ENCODE peak calls at places on chromosomes 2 and 18, in seven cellular contexts. One of them, this sample, is unnamed.

GRCh38 chr2:109516445-109517117 is 97.2 kb downstream of the SEPTIN10 start:
- DNase-seq in ELR: peak; percentile 66
- DNase-seq in BJ: no peak
- DNase-seq in amniotic stem cell: no peak
- DNase-seq in endodermal cell: peak; percentile 96
- DNase-seq in NCI-H1105: no peak
- DNase-seq in T-helper 9 cell: no peak
- DNase-seq in this sample: no peak

GRCh38 chr2:233209117-233209977 is 42.1 kb upstream of the ATG16L1 start:
- DNase-seq in ELR: peak; percentile 49
- DNase-seq in BJ: no peak
- DNase-seq in amniotic stem cell: no peak
- DNase-seq in endodermal cell: peak; percentile 89
- DNase-seq in NCI-H1105: no peak
- DNase-seq in T-helper 9 cell: no peak
- DNase-seq in this sample: no peak

GRCh38 chr2:166764216-166764615 is 124.1 kb upstream of the XIRP2 start:
- DNase-seq in ELR: peak; percentile 2
- DNase-seq in BJ: no peak
- DNase-seq in amniotic stem cell: no peak
- DNase-seq in endodermal cell: no peak
- DNase-seq in NCI-H1105: no peak
- DNase-seq in T-helper 9 cell: no peak
- DNase-seq in this sample: no peak

GRCh38 chr2:126657636-126658315 is 1.8 kb downstream of the GYPC start:
- DNase-seq in ELR: peak; percentile 98
- DNase-seq in BJ: peak; percentile 95
- DNase-seq in amniotic stem cell: peak; percentile 85
- DNase-seq in endodermal cell: peak; percentile 88
- DNase-seq in NCI-H1105: no peak
- DNase-seq in T-helper 9 cell: peak; percentile 56
- DNase-seq in this sample: peak; percentile 69

GRCh38 chr18:35592298-35592697 is 10.8 kb downstream of the GALNT1 start:
- DNase-seq in ELR: no peak
- DNase-seq in BJ: no peak
- DNase-seq in amniotic stem cell: no peak
- DNase-seq in endodermal cell: no peak
- DNase-seq in NCI-H1105: no peak
- DNase-seq in T-helper 9 cell: no peak
- DNase-seq in this sample: no peak

GRCh38 chr2:96913398-96914202 is 43.7 kb upstream of the SEMA4C start:
- DNase-seq in ELR: no peak
- DNase-seq in BJ: no peak
- DNase-seq in amniotic stem cell: no peak
- DNase-seq in endodermal cell: no peak
- DNase-seq in NCI-H1105: no peak
- DNase-seq in T-helper 9 cell: peak; percentile 33
- DNase-seq in this sample: peak; percentile 29

GRCh38 chr2:7860693-7861092 is 821.2 kb upstream of the ID2 start:
- DNase-seq in ELR: no peak
- DNase-seq in BJ: no peak
- DNase-seq in amniotic stem cell: no peak
- DNase-seq in endodermal cell: peak; percentile 26
- DNase-seq in NCI-H1105: no peak
- DNase-seq in T-helper 9 cell: no peak
- DNase-seq in this sample: no peak

GRCh38 chr2:45406626-45407025 is 204.4 kb downstream of the SRBD1 start:
- DNase-seq in ELR: no peak
- DNase-seq in BJ: no peak
- DNase-seq in amniotic stem cell: no peak
- DNase-seq in endodermal cell: no peak
- DNase-seq in NCI-H1105: no peak
- DNase-seq in T-helper 9 cell: no peak
- DNase-seq in this sample: no peak

GRCh38 chr2:181953773-181954537 is 31.7 kb upstream of the PPP1R1C start:
- DNase-seq in ELR: peak; percentile 71
- DNase-seq in BJ: no peak
- DNase-seq in amniotic stem cell: no peak
- DNase-seq in endodermal cell: peak; percentile 91
- DNase-seq in NCI-H1105: no peak
- DNase-seq in T-helper 9 cell: peak; percentile 53
- DNase-seq in this sample: peak; percentile 42

GRCh38 chr2:71551631-71551915 is 98.2 kb downstream of the DYSF start:
- DNase-seq in ELR: no peak
- DNase-seq in BJ: no peak
- DNase-seq in amniotic stem cell: no peak
- DNase-seq in endodermal cell: no peak
- DNase-seq in NCI-H1105: no peak
- DNase-seq in T-helper 9 cell: no peak
- DNase-seq in this sample: no peak

GRCh38 chr2:65075605-65076344 is 19.6 kb downstream of the CEP68 start:
- DNase-seq in ELR: no peak
- DNase-seq in BJ: no peak
- DNase-seq in amniotic stem cell: no peak
- DNase-seq in endodermal cell: peak; percentile 79
- DNase-seq in NCI-H1105: no peak
- DNase-seq in T-helper 9 cell: no peak
- DNase-seq in this sample: no peak

GRCh38 chr2:23510471-23510870 is 125.5 kb downstream of the KLHL29 start:
- DNase-seq in ELR: no peak
- DNase-seq in BJ: no peak
- DNase-seq in amniotic stem cell: no peak
- DNase-seq in endodermal cell: no peak
- DNase-seq in NCI-H1105: no peak
- DNase-seq in T-helper 9 cell: no peak
- DNase-seq in this sample: no peak

This sample was measured in CD4-positive, alpha-beta T cell.